ENCODE peak calls at places on chromosomes 3 and 15, in ten cellular contexts. L is cardiac muscle cell, G is AG04450, W is bronchial epithelial cell, K is nephron progenitor cell, P is endothelial cell of umbilical vein, D is choroid plexus epithelial cell, F is dorsolateral prefrontal cortex, I is ascending aorta, M is endothelial cell. H is an unnamed sample.

GRCh38 chr15:98657721-98658120 is 9.4 kb downstream of the IGF1R start:
- DNase-seq in I (no peak), K (no peak), G (no peak), W (peak), L (no peak), M (no peak), D (no peak), F (no peak), P (no peak), H (peak)

GRCh38 chr3:12891985-12892839 is 50.8 kb upstream of the RPL32 start:
- DNase-seq in K (peak), P (peak), I (no peak), L (peak), G (peak), F (no peak), W (peak), M (peak), D (peak), H (peak)

GRCh38 chr3:157572559-157573270 is 69.5 kb upstream of the VEPH1 start:
- DNase-seq in P (peak), K (peak), L (peak), W (peak), G (no peak), F (no peak), D (peak), I (no peak), M (peak), H (peak)

GRCh38 chr15:58562135-58562534 is 130.3 kb downstream of the LIPC start:
- DNase-seq in L (no peak), D (no peak), P (no peak), W (no peak), K (no peak), M (no peak), G (no peak), I (no peak), F (no peak), H (no peak)

GRCh38 chr3:122415762-122416654 is at the start of gene WDR5B:
- DNase-seq in M (peak), P (peak), G (peak), K (peak), D (peak), W (peak), F (peak), L (peak), I (peak), H (peak)

GRCh38 chr15:64856429-64857145 is 14.9 kb downstream of the PLEKHO2 start:
- DNase-seq in G (no peak), P (peak), I (no peak), W (no peak), D (peak), L (peak), F (peak), M (no peak), K (peak), H (no peak)

GRCh38 chr3:30269751-30270445 is 336.5 kb upstream of the TGFBR2 start:
- DNase-seq in L (no peak), P (no peak), G (no peak), D (no peak), K (no peak), F (no peak), M (no peak), W (no peak), I (no peak), H (no peak)

GRCh38 chr3:51830986-51831385 is 30.4 kb upstream of the IQCF2 start:
- DNase-seq in G (no peak), D (no peak), L (no peak), W (no peak), I (no peak), F (no peak), M (no peak), K (no peak), P (no peak), H (no peak)

DNA sequence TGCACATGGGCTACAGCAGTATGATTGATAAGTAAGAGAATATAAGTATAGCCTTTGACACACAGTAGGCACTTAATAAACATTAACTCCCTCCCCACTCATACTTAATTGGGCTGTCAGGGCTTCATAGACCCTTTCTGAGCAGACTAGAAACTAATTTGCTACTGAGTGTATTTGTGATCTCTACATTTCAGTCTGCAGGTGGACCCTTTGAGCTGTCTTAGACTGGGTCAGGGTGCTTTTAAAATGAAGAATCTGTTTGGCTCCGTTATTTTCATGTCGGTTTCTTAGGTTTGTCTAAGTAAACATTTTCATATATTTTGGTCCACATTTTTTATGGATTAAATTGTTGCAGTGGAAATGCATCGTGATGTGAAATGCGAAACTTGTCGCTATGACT is 50.3 kb upstream of the SELENOK start:
- DNase-seq in M (no peak), W (peak), I (no peak), P (no peak), F (no peak), G (no peak), L (peak), K (no peak), D (no peak), H (no peak)
- TF ChIP-seq CTCF in M (no peak), W (no peak), I (no peak), P (no peak), F (no peak), G (no peak), L (peak), K (peak), D (no peak), H (peak)

GRCh38 chr3:155303540-155303939 is 10.1 kb upstream of the STRIT1 start:
- DNase-seq in M (no peak), I (no peak), D (no peak), K (no peak), L (no peak), G (no peak), W (no peak), F (no peak), P (no peak), H (no peak)
- TF ChIP-seq CTCF in M (no peak), I (no peak), D (no peak), K (no peak), L (no peak), G (no peak), W (no peak), F (no peak), P (no peak), H (no peak)

DNA sequence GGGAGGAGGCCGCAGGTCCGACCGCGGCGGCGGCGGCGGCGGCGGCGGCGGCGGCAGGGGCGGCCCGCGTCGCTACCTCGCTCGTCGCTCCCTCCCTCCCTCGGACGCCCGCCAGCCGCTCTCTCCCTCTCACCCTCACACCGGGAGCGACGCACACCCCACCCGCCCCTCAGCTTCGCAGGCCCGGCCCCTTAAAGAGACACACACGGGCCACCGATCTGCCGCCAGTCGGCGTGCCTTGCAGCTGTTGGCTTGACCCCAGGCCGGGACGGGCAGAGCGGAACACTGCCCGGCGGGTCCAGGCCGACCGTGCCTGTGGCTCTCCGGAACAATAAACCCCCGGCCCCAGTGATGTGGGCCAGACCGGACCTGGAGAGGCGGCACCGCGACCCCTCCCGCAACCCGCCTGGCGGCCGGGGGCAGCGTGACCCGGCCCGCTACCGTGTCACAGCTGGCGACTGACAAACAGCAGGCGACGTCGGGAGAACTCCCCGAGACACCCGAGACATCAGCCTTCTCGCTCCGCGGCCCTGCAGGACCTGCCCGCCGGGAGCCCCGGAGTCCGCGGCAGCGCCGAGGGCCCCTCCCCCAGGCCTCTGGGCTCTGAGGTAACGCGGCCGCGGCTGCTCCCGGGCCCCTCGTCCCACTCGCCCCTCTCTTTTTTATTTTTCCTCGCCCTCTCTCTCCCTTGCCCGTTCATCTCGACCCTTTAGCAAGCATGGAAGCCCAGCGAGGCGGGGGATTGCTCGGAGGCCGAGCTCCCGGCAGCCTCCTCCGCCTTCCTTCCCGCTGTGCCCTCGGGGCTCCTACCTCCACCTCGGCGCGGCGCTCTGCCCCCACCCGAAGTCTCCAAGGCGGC is at the start of gene SETD2:
- DNase-seq in F (peak), G (peak), W (peak), K (peak), I (peak), L (peak), D (peak), P (peak), M (peak), H (peak)
- TF ChIP-seq CTCF in F (peak), G (peak), W (peak), K (no peak), I (peak), L (peak), D (peak), P (peak), M (no peak), H (no peak)

DNA sequence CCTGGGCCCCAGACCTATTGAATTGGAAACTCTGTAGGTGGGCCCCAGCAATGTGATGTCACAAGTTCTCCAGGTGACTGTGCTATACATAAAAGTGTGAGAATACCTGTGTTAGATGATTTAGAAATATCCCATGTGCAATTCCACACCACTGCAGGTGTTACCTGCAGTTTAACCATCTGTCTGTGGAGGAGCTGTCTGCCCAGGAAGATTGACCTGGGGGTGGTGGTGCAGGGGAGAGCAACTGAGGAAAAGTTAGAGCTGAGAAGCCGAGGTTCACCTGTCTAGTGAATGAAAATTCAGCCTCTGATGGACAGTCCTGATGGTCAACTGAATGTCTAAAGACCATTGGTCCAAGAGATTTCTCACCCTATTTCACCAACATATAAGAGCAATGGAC is 132.2 kb upstream of the SLC24A5 start:
- DNase-seq in L (no peak), P (no peak), G (no peak), D (no peak), K (no peak), F (no peak), M (no peak), I (no peak), W (no peak), H (no peak)
- TF ChIP-seq CTCF in L (no peak), P (no peak), G (no peak), D (no peak), K (no peak), F (no peak), M (no peak), I (no peak), W (peak), H (no peak)